ENCODE peak calls at places on chromosomes 4 and X, in six cellular contexts. One of them, this sample, is unnamed.

GRCh38 chrX:38069273-38069672 is 62.9 kb downstream of the SYTL5 start:
- DNase-seq in tibial artery: no peak
- DNase-seq in Karpas-422: no peak
- DNase-seq in choroid plexus epithelial cell: no peak
- DNase-seq in AG08396: no peak
- DNase-seq in central memory CD8-positive, alpha-beta T cell: no peak
- DNase-seq in this sample: no peak

GRCh38 chrX:13334491-13334890 is 14.6 kb upstream of the ATXN3L start:
- DNase-seq in tibial artery: no peak
- DNase-seq in Karpas-422: no peak
- DNase-seq in choroid plexus epithelial cell: peak; percentile 14
- DNase-seq in AG08396: no peak
- DNase-seq in central memory CD8-positive, alpha-beta T cell: no peak
- DNase-seq in this sample: no peak

GRCh38 chr4:10737335-10737734 is 52.8 kb upstream of the CLNK start:
- DNase-seq in tibial artery: no peak
- DNase-seq in Karpas-422: no peak
- DNase-seq in choroid plexus epithelial cell: peak; percentile 63
- DNase-seq in AG08396: no peak
- DNase-seq in central memory CD8-positive, alpha-beta T cell: no peak
- DNase-seq in this sample: no peak

GRCh38 chrX:53089224-53089842 is 4.6 kb upstream of the KANTR start:
- DNase-seq in tibial artery: no peak
- DNase-seq in Karpas-422: peak; percentile 79
- DNase-seq in choroid plexus epithelial cell: peak; percentile 80
- DNase-seq in AG08396: peak; percentile 63
- DNase-seq in central memory CD8-positive, alpha-beta T cell: no peak
- DNase-seq in this sample: peak; percentile 61

GRCh38 chr4:7890635-7891393 is 48.8 kb downstream of the AFAP1 start:
- DNase-seq in tibial artery: no peak
- DNase-seq in Karpas-422: no peak
- DNase-seq in choroid plexus epithelial cell: peak; percentile 71
- DNase-seq in AG08396: no peak
- DNase-seq in central memory CD8-positive, alpha-beta T cell: no peak
- DNase-seq in this sample: no peak

GRCh38 chrX:110172215-110172614 is 145.7 kb downstream of the AMMECR1 start:
- DNase-seq in tibial artery: no peak
- DNase-seq in Karpas-422: peak; percentile 53
- DNase-seq in choroid plexus epithelial cell: no peak
- DNase-seq in AG08396: no peak
- DNase-seq in central memory CD8-positive, alpha-beta T cell: no peak
- DNase-seq in this sample: peak; percentile 73

GRCh38 chr4:87071401-87071800 is 136.6 kb downstream of the AFF1 start:
- DNase-seq in tibial artery: no peak
- DNase-seq in Karpas-422: no peak
- DNase-seq in choroid plexus epithelial cell: no peak
- DNase-seq in AG08396: no peak
- DNase-seq in central memory CD8-positive, alpha-beta T cell: no peak
- DNase-seq in this sample: no peak

GRCh38 chrX:40127052-40127451 is 29.3 kb upstream of the BCOR start:
- DNase-seq in tibial artery: no peak
- DNase-seq in Karpas-422: peak; percentile 47
- DNase-seq in choroid plexus epithelial cell: no peak
- DNase-seq in AG08396: no peak
- DNase-seq in central memory CD8-positive, alpha-beta T cell: no peak
- DNase-seq in this sample: peak; percentile 90

GRCh38 chr4:23966720-23967119 is 76.9 kb upstream of the PPARGC1A start:
- DNase-seq in tibial artery: no peak
- DNase-seq in Karpas-422: peak; percentile 59
- DNase-seq in choroid plexus epithelial cell: peak; percentile 38
- DNase-seq in AG08396: no peak
- DNase-seq in central memory CD8-positive, alpha-beta T cell: no peak
- DNase-seq in this sample: peak; percentile 15

GRCh38 chr4:42710329-42710728 is 53.4 kb upstream of the ATP8A1 start:
- DNase-seq in tibial artery: no peak
- DNase-seq in Karpas-422: no peak
- DNase-seq in choroid plexus epithelial cell: no peak
- DNase-seq in AG08396: no peak
- DNase-seq in central memory CD8-positive, alpha-beta T cell: no peak
- DNase-seq in this sample: no peak

GRCh38 chrX:9285342-9285771 is 179.5 kb upstream of the TBL1X start:
- DNase-seq in tibial artery: no peak
- DNase-seq in Karpas-422: no peak
- DNase-seq in choroid plexus epithelial cell: no peak
- DNase-seq in AG08396: no peak
- DNase-seq in central memory CD8-positive, alpha-beta T cell: no peak
- DNase-seq in this sample: no peak

GRCh38 chr4:108058685-108059440 is 69.2 kb downstream of the HADH start:
- DNase-seq in tibial artery: no peak
- DNase-seq in Karpas-422: no peak
- DNase-seq in choroid plexus epithelial cell: no peak
- DNase-seq in AG08396: peak; percentile 63
- DNase-seq in central memory CD8-positive, alpha-beta T cell: no peak
- DNase-seq in this sample: no peak

GRCh38 chrX:13380230-13380629 is 60.4 kb upstream of the ATXN3L start:
- DNase-seq in tibial artery: no peak
- DNase-seq in Karpas-422: no peak
- DNase-seq in choroid plexus epithelial cell: peak; percentile 53
- DNase-seq in AG08396: peak; percentile 47
- DNase-seq in central memory CD8-positive, alpha-beta T cell: no peak
- DNase-seq in this sample: no peak

GRCh38 chr4:94506822-94507221 is 55.1 kb downstream of the PDLIM5 start:
- DNase-seq in tibial artery: no peak
- DNase-seq in Karpas-422: no peak
- DNase-seq in choroid plexus epithelial cell: no peak
- DNase-seq in AG08396: no peak
- DNase-seq in central memory CD8-positive, alpha-beta T cell: no peak
- DNase-seq in this sample: no peak